ENCODE peak calls at places on chromosome 13, in ten cellular contexts. K is cardiac septum; E is natural killer cell treated with Interleukin-12 subunit alpha and Interleukin-12 subunit beta and Interleukin-15 and Interleukin-18, amount 100 ng/mL, for 72 hours; U is stimulated activated CD4-positive, alpha-beta T cell treated with anti-CD3 and anti-CD28 coated beads, Interleukin-12 subunit alpha, Interleukin-12 subunit beta, amount 100 ng/mL, for 24 hours; X is endodermal cell; I is kidney tubule cell; A is fibroblast of pulmonary artery; T is foreskin fibroblast; Q is GDM1; C is tibial nerve. B is an unnamed sample.

GRCh38 chr13:112818698-112819045 is 128.8 kb downstream of the ATP11A start:
- DNase-seq in K (no peak), E (no peak), U (no peak), X (no peak), I (no peak), A (no peak), T (no peak), Q (no peak), C (no peak), B (no peak)

GRCh38 chr13:74191036-74191809 is 57.0 kb upstream of the KLF12 start:
- DNase-seq in K (no peak), E (no peak), U (no peak), X (no peak), I (peak), A (no peak), T (no peak), Q (no peak), C (no peak), B (peak)

GRCh38 chr13:40664100-40665060 is 2.1 kb downstream of the FOXO1 start:
- DNase-seq in K (peak), E (peak), U (peak), X (peak), I (peak), A (peak), T (peak), Q (no peak), C (peak), B (no peak)

GRCh38 chr13:51643882-51644281 is 59.6 kb downstream of the WDFY2 start:
- DNase-seq in K (no peak), E (no peak), U (no peak), X (no peak), I (peak), A (peak), T (peak), Q (no peak), C (no peak), B (peak)

GRCh38 chr13:29319451-29319850 is 276.0 kb downstream of the SLC7A1 start:
- DNase-seq in K (no peak), E (no peak), U (no peak), X (peak), I (no peak), A (no peak), T (no peak), Q (no peak), C (no peak), B (no peak)

GRCh38 chr13:67383358-67383757 is 153.2 kb upstream of the PCDH9 start:
- DNase-seq in K (no peak), E (no peak), U (no peak), X (no peak), I (no peak), A (peak), T (peak), Q (no peak), C (no peak), B (no peak)

GRCh38 chr13:71240906-71241305 is 626.1 kb downstream of the DACH1 start:
- DNase-seq in K (no peak), E (no peak), U (no peak), X (peak), I (no peak), A (peak), T (no peak), Q (no peak), C (no peak), B (peak)

GRCh38 chr13:39370554-39370953 is 232.4 kb downstream of the LHFPL6 start:
- DNase-seq in K (no peak), E (no peak), U (no peak), X (no peak), I (no peak), A (no peak), T (peak), Q (no peak), C (no peak), B (peak)

GRCh38 chr13:32415019-32415418 is 12.9 kb downstream of the N4BP2L1 start:
- DNase-seq in K (no peak), E (no peak), U (no peak), X (peak), I (peak), A (no peak), T (no peak), Q (peak), C (no peak), B (peak)

GRCh38 chr13:34822681-34823080 is 119.4 kb upstream of the NBEA start:
- DNase-seq in K (no peak), E (no peak), U (no peak), X (no peak), I (peak), A (no peak), T (no peak), Q (no peak), C (no peak), B (no peak)

GRCh38 chr13:43664700-43665191 is 122.0 kb downstream of the ENOX1 start:
- DNase-seq in K (no peak), E (no peak), U (no peak), X (peak), I (peak), A (peak), T (peak), Q (no peak), C (no peak), B (peak)

GRCh38 chr13:111115051-111115840 is at the start of gene ARHGEF7:
- DNase-seq in K (no peak), E (no peak), U (no peak), X (peak), I (peak), A (no peak), T (no peak), Q (no peak), C (no peak), B (no peak)

GRCh38 chr13:102294407-102295018 is 107.3 kb downstream of the FGF14 start:
- DNase-seq in K (no peak), E (no peak), U (no peak), X (no peak), I (no peak), A (no peak), T (no peak), Q (no peak), C (no peak), B (no peak)

GRCh38 chr13:67080351-67080750 is 149.8 kb downstream of the PCDH9 start:
- DNase-seq in K (no peak), E (no peak), U (no peak), X (no peak), I (no peak), A (no peak), T (no peak), Q (no peak), C (no peak), B (no peak)

GRCh38 chr13:67064920-67065319 is 165.2 kb downstream of the PCDH9 start:
- DNase-seq in K (no peak), E (no peak), U (no peak), X (no peak), I (no peak), A (no peak), T (no peak), Q (no peak), C (no peak), B (no peak)

GRCh38 chr13:34672631-34673030 is 269.4 kb upstream of the NBEA start:
- DNase-seq in K (no peak), E (no peak), U (no peak), X (no peak), I (no peak), A (no peak), T (no peak), Q (no peak), C (no peak), B (peak)

GRCh38 chr13:77535448-77535847 is at the start of gene SCEL:
- DNase-seq in K (no peak), E (no peak), U (no peak), X (no peak), I (peak), A (no peak), T (no peak), Q (no peak), C (no peak), B (peak)

GRCh38 chr13:33126909-33127607 is 110.8 kb downstream of the KL start:
- DNase-seq in K (no peak), E (no peak), U (no peak), X (no peak), I (no peak), A (peak), T (peak), Q (no peak), C (no peak), B (no peak)

GRCh38 chr13:111035861-111036260 is 79.2 kb upstream of the ARHGEF7 start:
- DNase-seq in K (no peak), E (no peak), U (no peak), X (no peak), I (no peak), A (no peak), T (no peak), Q (no peak), C (no peak), B (no peak)

B was measured in bronchial epithelial cell.